ENCODE peak calls at places on chromosomes 6 and 20, in five cellular contexts. One of them, this sample, is unnamed. For H3K9me3, the result is how much of the 10 kb centered on the place peaks cover.

GRCh38 chr20:4730782-4731181 is 9.1 kb downstream of the PRND start:
- DNase-seq in gastrocnemius medialis: no peak
- DNase-seq in H9: no peak
- DNase-seq in left ventricle myocardium inferior: no peak
- DNase-seq in uterus: no peak
- DNase-seq in this sample: no peak

GRCh38 chr20:38278150-38278549 is 17.6 kb upstream of the KIAA1755 start:
- DNase-seq in gastrocnemius medialis: no peak
- DNase-seq in left ventricle myocardium inferior: no peak
- DNase-seq in H9: no peak
- DNase-seq in uterus: no peak
- DNase-seq in this sample: peak

GRCh38 chr6:84763397-84764331 is 734 bp downstream of the TBX18 start:
- DNase-seq in left ventricle myocardium inferior: peak
- DNase-seq in H9: peak
- DNase-seq in uterus: peak
- DNase-seq in gastrocnemius medialis: no peak
- DNase-seq in this sample: peak

GRCh38 chr20:62462976-62463592 is 12.7 kb downstream of the GATA5 start:
- DNase-seq in uterus: no peak
- DNase-seq in gastrocnemius medialis: no peak
- DNase-seq in left ventricle myocardium inferior: no peak
- DNase-seq in H9: no peak
- DNase-seq in this sample: no peak

GRCh38 chr20:61605862-61606557 is 353.9 kb downstream of the CDH4 start:
- DNase-seq in gastrocnemius medialis: no peak
- DNase-seq in H9: no peak
- DNase-seq in left ventricle myocardium inferior: no peak
- DNase-seq in uterus: no peak
- DNase-seq in this sample: no peak

GRCh38 chr6:71228461-71229041 is 60.1 kb upstream of the OGFRL1 start:
- DNase-seq in H9: no peak
- DNase-seq in gastrocnemius medialis: no peak
- DNase-seq in uterus: no peak
- DNase-seq in left ventricle myocardium inferior: no peak
- DNase-seq in this sample: no peak

GRCh38 chr6:166032366-166033171 is 135.1 kb downstream of the TBXT start:
- DNase-seq in gastrocnemius medialis: no peak
- DNase-seq in uterus: peak
- DNase-seq in left ventricle myocardium inferior: peak
- DNase-seq in H9: peak
- DNase-seq in this sample: peak

GRCh38 chr20:63056236-63057132 is 49.7 kb upstream of the BHLHE23 start:
- DNase-seq in gastrocnemius medialis: no peak
- DNase-seq in left ventricle myocardium inferior: peak
- DNase-seq in H9: peak
- DNase-seq in uterus: no peak
- DNase-seq in this sample: peak

GRCh38 chr6:71383891-71384489 is 95.4 kb downstream of the OGFRL1 start:
- DNase-seq in gastrocnemius medialis: no peak
- DNase-seq in left ventricle myocardium inferior: no peak
- DNase-seq in H9: no peak
- DNase-seq in uterus: no peak
- DNase-seq in this sample: no peak

GRCh38 chr6:44086931-44087574 is 40.2 kb downstream of the MRPL14 start:
- DNase-seq in gastrocnemius medialis: peak
- DNase-seq in left ventricle myocardium inferior: peak
- DNase-seq in uterus: no peak
- DNase-seq in H9: no peak
- DNase-seq in this sample: no peak

GRCh38 chr20:50121858-50122271 is 8.9 kb upstream of the UBE2V1 start:
- DNase-seq in left ventricle myocardium inferior: no peak
- DNase-seq in H9: peak
- DNase-seq in gastrocnemius medialis: no peak
- DNase-seq in uterus: no peak
- DNase-seq in this sample: no peak

GRCh38 chr20:3661060-3661820 is 2.0 kb downstream of the GFRA4 start:
- DNase-seq in left ventricle myocardium inferior: no peak
- DNase-seq in gastrocnemius medialis: no peak
- DNase-seq in uterus: no peak
- DNase-seq in H9: peak
- DNase-seq in this sample: peak

GRCh38 chr6:111806561-111807497 is 66.4 kb downstream of the FYN start:
- DNase-seq in gastrocnemius medialis: no peak
- DNase-seq in uterus: no peak
- DNase-seq in H9: no peak
- DNase-seq in left ventricle myocardium inferior: no peak
- DNase-seq in this sample: no peak

GRCh38 chr6:157595768-157596167 is 214.8 kb downstream of the ZDHHC14 start:
- DNase-seq in uterus: no peak
- DNase-seq in gastrocnemius medialis: no peak
- DNase-seq in H9: no peak
- DNase-seq in left ventricle myocardium inferior: no peak
- DNase-seq in this sample: no peak

GRCh38 chr6:56073761-56074160 is 173.6 kb downstream of the COL21A1 start:
- DNase-seq in left ventricle myocardium inferior: no peak
- DNase-seq in gastrocnemius medialis: no peak
- DNase-seq in uterus: no peak
- DNase-seq in H9: no peak
- DNase-seq in this sample: no peak

GRCh38 chr6:53530780-53531386 is 14.0 kb downstream of the GCLC start:
- DNase-seq in gastrocnemius medialis: no peak
- DNase-seq in left ventricle myocardium inferior: no peak
- DNase-seq in uterus: no peak
- DNase-seq in H9: no peak
- DNase-seq in this sample: no peak

GRCh38 chr6:3457710-3458605 is 1.1 kb upstream of the SLC22A23 start:
- DNase-seq in uterus: peak
- DNase-seq in left ventricle myocardium inferior: no peak
- DNase-seq in H9: peak
- DNase-seq in gastrocnemius medialis: peak
- DNase-seq in this sample: peak

GRCh38 chr6:148445116-148445515 is 102.5 kb downstream of the SASH1 start:
- DNase-seq in H9: no peak
- DNase-seq in gastrocnemius medialis: no peak
- DNase-seq in uterus: no peak
- DNase-seq in left ventricle myocardium inferior: no peak
- DNase-seq in this sample: no peak

GRCh38 chr20:835220-836045 is 1.9 kb downstream of the FAM110A start:
- DNase-seq in left ventricle myocardium inferior: peak
- DNase-seq in H9: no peak
- DNase-seq in uterus: no peak
- DNase-seq in gastrocnemius medialis: peak
- DNase-seq in this sample: no peak

DNA sequence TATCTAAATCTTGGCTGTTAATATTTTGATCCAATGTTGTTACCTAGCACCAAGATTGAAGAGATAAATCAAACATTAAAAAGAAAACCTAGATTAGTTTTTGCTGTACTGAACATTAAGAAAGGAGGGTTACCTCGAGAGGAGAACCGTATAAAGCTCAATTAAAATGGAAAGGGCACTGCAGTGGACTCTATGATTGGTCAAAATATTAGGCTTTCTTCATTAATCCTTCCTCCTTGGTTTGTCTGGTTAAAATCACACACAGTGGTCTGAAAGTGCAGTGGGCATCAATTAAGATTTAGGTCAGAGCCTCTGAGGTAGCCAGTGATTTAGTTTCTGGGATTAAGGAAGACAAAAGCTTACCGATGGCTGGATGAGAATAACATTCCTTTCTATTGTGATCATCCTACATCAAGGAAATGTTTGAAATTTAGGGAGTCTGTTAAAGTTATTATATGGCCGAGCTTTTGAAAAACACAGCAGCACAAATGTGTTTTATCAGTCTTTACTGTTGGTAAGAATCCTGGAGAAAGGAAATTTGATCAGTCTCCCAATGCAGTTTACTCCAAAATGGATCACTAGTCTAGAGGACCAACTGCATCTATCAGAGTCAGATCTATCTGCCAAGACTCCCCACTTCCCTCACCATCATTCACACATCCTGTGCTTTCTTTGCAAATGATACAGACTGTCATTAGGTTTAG is 134.6 kb upstream of the NEDD9 start:
- DNase-seq in gastrocnemius medialis: no peak
- DNase-seq in uterus: no peak
- DNase-seq in left ventricle myocardium inferior: no peak
- DNase-seq in H9: no peak
- DNase-seq in this sample: no peak
- H3K27ac ChIP-seq in gastrocnemius medialis: peak
- H3K27ac ChIP-seq in uterus: peak
- H3K27ac ChIP-seq in left ventricle myocardium inferior: peak
- H3K27ac ChIP-seq in H9: no peak
- H3K27ac ChIP-seq in this sample: peak

GRCh38 chr20:55888655-55889054 is 116.7 kb downstream of the CBLN4 start:
- DNase-seq in left ventricle myocardium inferior: no peak
- DNase-seq in H9: no peak
- DNase-seq in gastrocnemius medialis: no peak
- DNase-seq in uterus: no peak
- DNase-seq in this sample: no peak

DNA sequence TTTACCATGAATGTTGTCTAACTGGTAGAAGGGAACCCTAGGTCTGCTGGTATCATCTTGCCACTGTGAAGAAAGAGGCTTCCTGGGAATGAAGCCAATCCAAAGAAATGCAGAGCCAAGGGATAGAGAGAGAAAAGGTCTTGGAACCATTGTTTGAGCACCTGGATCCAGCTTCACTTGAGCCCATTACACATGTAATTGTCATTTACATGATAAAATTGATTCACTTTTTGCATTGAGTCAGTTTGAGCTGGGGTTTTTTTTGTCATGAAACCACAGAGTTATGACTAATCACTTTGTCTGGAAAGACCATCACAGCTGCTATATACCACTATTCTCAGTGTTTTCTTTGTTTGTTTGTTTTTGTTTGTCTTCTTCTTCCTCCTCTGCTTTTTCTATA is 112.3 kb downstream of the CBLN4 start:
- DNase-seq in H9: no peak
- DNase-seq in uterus: no peak
- DNase-seq in gastrocnemius medialis: no peak
- DNase-seq in left ventricle myocardium inferior: no peak
- DNase-seq in this sample: no peak
- H3K9me3 ChIP-seq in H9: half or more
- H3K9me3 ChIP-seq in uterus: under half
- H3K9me3 ChIP-seq in gastrocnemius medialis: under half
- H3K9me3 ChIP-seq in left ventricle myocardium inferior: under half
- H3K9me3 ChIP-seq in this sample: under half

GRCh38 chr6:18432619-18433018 is 45.5 kb downstream of the RNF144B start:
- DNase-seq in uterus: no peak
- DNase-seq in left ventricle myocardium inferior: no peak
- DNase-seq in H9: no peak
- DNase-seq in gastrocnemius medialis: no peak
- DNase-seq in this sample: no peak
- H3K27ac ChIP-seq in uterus: no peak
- H3K27ac ChIP-seq in left ventricle myocardium inferior: no peak
- H3K27ac ChIP-seq in H9: no peak
- H3K27ac ChIP-seq in gastrocnemius medialis: peak
- H3K27ac ChIP-seq in this sample: peak

GRCh38 chr6:15403094-15403493 is 157.2 kb downstream of the JARID2 start:
- DNase-seq in H9: no peak
- DNase-seq in gastrocnemius medialis: no peak
- DNase-seq in uterus: no peak
- DNase-seq in left ventricle myocardium inferior: no peak
- DNase-seq in this sample: no peak

GRCh38 chr6:15401120-15401519 is 155.3 kb downstream of the JARID2 start:
- DNase-seq in uterus: no peak
- DNase-seq in gastrocnemius medialis: no peak
- DNase-seq in left ventricle myocardium inferior: no peak
- DNase-seq in H9: no peak
- DNase-seq in this sample: no peak

GRCh38 chr6:15400572-15401004 is 154.7 kb downstream of the JARID2 start:
- DNase-seq in left ventricle myocardium inferior: peak
- DNase-seq in gastrocnemius medialis: peak
- DNase-seq in H9: no peak
- DNase-seq in uterus: peak
- DNase-seq in this sample: peak

GRCh38 chr6:15402401-15403045 is 156.7 kb downstream of the JARID2 start:
- DNase-seq in H9: no peak
- DNase-seq in gastrocnemius medialis: no peak
- DNase-seq in left ventricle myocardium inferior: no peak
- DNase-seq in uterus: no peak
- DNase-seq in this sample: no peak

DNA sequence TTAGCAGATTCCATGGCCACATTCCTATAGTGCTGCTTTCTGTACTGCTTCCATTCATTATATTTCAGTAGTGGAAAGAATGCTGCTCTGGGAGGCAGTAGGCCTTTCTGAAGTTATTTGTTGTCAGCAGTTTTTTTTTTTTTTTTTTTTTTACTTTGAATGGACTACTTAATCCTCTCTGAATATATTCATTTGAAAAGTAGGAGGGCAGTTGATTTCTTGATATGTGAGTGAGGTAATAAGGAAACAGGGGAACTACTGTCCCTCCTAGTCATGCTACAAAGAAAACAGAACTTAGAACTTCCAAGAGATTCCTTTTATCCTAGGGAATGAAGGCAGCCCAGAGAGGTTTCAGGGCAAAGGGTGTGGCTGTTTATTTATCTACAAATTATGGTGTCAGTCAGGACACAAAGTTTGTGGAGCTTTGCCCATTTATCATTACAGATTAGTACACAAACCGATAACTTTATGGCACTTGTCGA is 155.9 kb downstream of the JARID2 start:
- DNase-seq in gastrocnemius medialis: no peak
- DNase-seq in uterus: no peak
- DNase-seq in left ventricle myocardium inferior: no peak
- DNase-seq in H9: no peak
- DNase-seq in this sample: no peak
- H3K9me3 ChIP-seq in gastrocnemius medialis: under half
- H3K9me3 ChIP-seq in uterus: under half
- H3K9me3 ChIP-seq in left ventricle myocardium inferior: under half
- H3K9me3 ChIP-seq in H9: under half
- H3K9me3 ChIP-seq in this sample: under half

GRCh38 chr6:47028835-47029360 is 13.2 kb downstream of the ADGRF1 start:
- DNase-seq in left ventricle myocardium inferior: no peak
- DNase-seq in gastrocnemius medialis: no peak
- DNase-seq in H9: no peak
- DNase-seq in uterus: no peak
- DNase-seq in this sample: no peak

GRCh38 chr6:47031656-47032055 is 10.5 kb downstream of the ADGRF1 start:
- DNase-seq in uterus: no peak
- DNase-seq in left ventricle myocardium inferior: no peak
- DNase-seq in H9: no peak
- DNase-seq in gastrocnemius medialis: no peak
- DNase-seq in this sample: no peak

GRCh38 chr6:47027315-47027714 is 14.8 kb downstream of the ADGRF1 start:
- DNase-seq in uterus: no peak
- DNase-seq in gastrocnemius medialis: no peak
- DNase-seq in left ventricle myocardium inferior: no peak
- DNase-seq in H9: no peak
- DNase-seq in this sample: no peak

GRCh38 chr6:47033029-47033796 is 8.9 kb downstream of the ADGRF1 start:
- DNase-seq in gastrocnemius medialis: no peak
- DNase-seq in H9: no peak
- DNase-seq in uterus: no peak
- DNase-seq in left ventricle myocardium inferior: no peak
- DNase-seq in this sample: no peak

GRCh38 chr6:47029865-47030561 is 12.1 kb downstream of the ADGRF1 start:
- DNase-seq in uterus: no peak
- DNase-seq in left ventricle myocardium inferior: no peak
- DNase-seq in H9: no peak
- DNase-seq in gastrocnemius medialis: no peak
- DNase-seq in this sample: no peak
- H3K27ac ChIP-seq in uterus: no peak
- H3K27ac ChIP-seq in left ventricle myocardium inferior: no peak
- H3K27ac ChIP-seq in H9: no peak
- H3K27ac ChIP-seq in gastrocnemius medialis: no peak
- H3K27ac ChIP-seq in this sample: no peak